ENCODE peak calls at places on chromosomes 2 and 18, in seven cellular contexts. J is IMR-90, E is mesendoderm, B is H1, W is trophoblast cell, C is H9, F is mesenchymal stem cell. Q is an unnamed sample.

GRCh38 chr2:216283038-216283900 is 89.0 kb downstream of the MARCHF4 start:
- DNase-seq in J (no peak), E (peak), B (peak), W (peak), C (peak), F (no peak), Q (no peak)

GRCh38 chr2:26462100-26462499 is 15.8 kb downstream of the OTOF start:
- DNase-seq in J (no peak), E (no peak), B (no peak), W (no peak), C (no peak), F (no peak), Q (no peak)

GRCh38 chr2:233519787-233520611 is 46.6 kb downstream of the USP40 start:
- DNase-seq in J (no peak), E (no peak), B (no peak), W (no peak), C (no peak), F (no peak), Q (no peak)

GRCh38 chr2:64807417-64807816 is 153.7 kb upstream of the SERTAD2 start:
- DNase-seq in J (peak), E (peak), B (no peak), W (peak), C (no peak), F (peak), Q (no peak)

GRCh38 chr2:8822218-8822617 is 15.2 kb downstream of the KIDINS220 start:
- DNase-seq in J (peak), E (no peak), B (no peak), W (peak), C (no peak), F (peak), Q (no peak)

GRCh38 chr2:166343467-166343866 is 32.3 kb downstream of the SCN9A start:
- DNase-seq in J (no peak), E (peak), B (no peak), W (no peak), C (peak), F (no peak), Q (no peak)

GRCh38 chr2:130798472-130799221 is 38.1 kb upstream of the ARHGEF4 start:
- DNase-seq in J (no peak), E (peak), B (no peak), W (no peak), C (peak), F (peak), Q (no peak)

GRCh38 chr18:12639990-12640880 is 17.7 kb downstream of the SPIRE1 start:
- DNase-seq in J (peak), E (peak), B (no peak), W (peak), C (no peak), F (peak), Q (no peak)

GRCh38 chr2:165280356-165280755 is 41.1 kb downstream of the SCN2A start:
- DNase-seq in J (no peak), E (no peak), B (no peak), W (peak), C (no peak), F (no peak), Q (no peak)

GRCh38 chr2:26052731-26053130 is 18.8 kb downstream of the RAB10 start:
- DNase-seq in J (no peak), E (no peak), B (no peak), W (no peak), C (no peak), F (no peak), Q (no peak)

GRCh38 chr2:237631029-237631785 is 3.8 kb downstream of the LRRFIP1 start:
- DNase-seq in J (no peak), E (no peak), B (no peak), W (no peak), C (no peak), F (no peak), Q (no peak)

GRCh38 chr2:207643892-207644291 is 18.7 kb upstream of the METTL21A start:
- DNase-seq in J (no peak), E (no peak), B (no peak), W (no peak), C (no peak), F (no peak), Q (no peak)

GRCh38 chr2:64400103-64400728 is 53.7 kb upstream of the LGALSL start:
- DNase-seq in J (no peak), E (peak), B (no peak), W (no peak), C (no peak), F (no peak), Q (no peak)

GRCh38 chr2:28545590-28546195 is 49.8 kb downstream of the PLB1 start:
- DNase-seq in J (no peak), E (no peak), B (no peak), W (no peak), C (no peak), F (no peak), Q (no peak)

GRCh38 chr2:133393881-133394280 is 174.4 kb downstream of the NCKAP5 start:
- DNase-seq in J (no peak), E (no peak), B (no peak), W (no peak), C (no peak), F (no peak), Q (no peak)

GRCh38 chr2:229921892-229922448 is at the start of gene TRIP12:
- DNase-seq in J (peak), E (peak), B (peak), W (peak), C (peak), F (peak), Q (peak)

GRCh38 chr2:48531141-48531648 is 1.2 kb downstream of the STON1 start:
- DNase-seq in J (peak), E (peak), B (no peak), W (no peak), C (no peak), F (peak), Q (peak)

GRCh38 chr2:45729753-45730512 is 78.5 kb downstream of the PRKCE start:
- DNase-seq in J (no peak), E (peak), B (no peak), W (peak), C (no peak), F (no peak), Q (no peak)

GRCh38 chr2:288743-289361 is 961 bp upstream of the ALKAL2 start:
- DNase-seq in J (no peak), E (peak), B (no peak), W (no peak), C (peak), F (peak), Q (no peak)

GRCh38 chr18:27185025-27185763 is at the start of gene CHST9:
- DNase-seq in J (no peak), E (peak), B (no peak), W (peak), C (peak), F (no peak), Q (peak)

GRCh38 chr2:19807866-19808265 is 93.9 kb downstream of the TTC32 start:
- DNase-seq in J (no peak), E (no peak), B (no peak), W (no peak), C (peak), F (no peak), Q (no peak)

GRCh38 chr2:180519276-180519675 is 461.1 kb upstream of the UBE2E3 start:
- DNase-seq in J (peak), E (peak), B (no peak), W (peak), C (no peak), F (peak), Q (no peak)

GRCh38 chr2:17059452-17059851 is 393.8 kb upstream of the CYRIA start:
- DNase-seq in J (no peak), E (no peak), B (no peak), W (no peak), C (no peak), F (no peak), Q (no peak)

GRCh38 chr2:169761970-169762292 is 28.3 kb downstream of the KLHL23 start:
- DNase-seq in J (no peak), E (no peak), B (no peak), W (no peak), C (no peak), F (no peak), Q (no peak)

GRCh38 chr2:100309973-100310719 is 12.2 kb downstream of the LONRF2 start:
- DNase-seq in J (no peak), E (no peak), B (no peak), W (no peak), C (no peak), F (no peak), Q (no peak)

GRCh38 chr2:39300044-39300820 is 56.5 kb upstream of the CDKL4 start:
- DNase-seq in J (no peak), E (no peak), B (no peak), W (no peak), C (no peak), F (no peak), Q (no peak)

GRCh38 chr2:54471221-54471711 is 15.1 kb downstream of the SPTBN1 start:
- DNase-seq in J (peak), E (no peak), B (no peak), W (peak), C (no peak), F (peak), Q (no peak)

GRCh38 chr2:80896576-80896975 is 592.0 kb upstream of the LRRTM1 start:
- DNase-seq in J (no peak), E (peak), B (no peak), W (no peak), C (peak), F (no peak), Q (no peak)

DNA sequence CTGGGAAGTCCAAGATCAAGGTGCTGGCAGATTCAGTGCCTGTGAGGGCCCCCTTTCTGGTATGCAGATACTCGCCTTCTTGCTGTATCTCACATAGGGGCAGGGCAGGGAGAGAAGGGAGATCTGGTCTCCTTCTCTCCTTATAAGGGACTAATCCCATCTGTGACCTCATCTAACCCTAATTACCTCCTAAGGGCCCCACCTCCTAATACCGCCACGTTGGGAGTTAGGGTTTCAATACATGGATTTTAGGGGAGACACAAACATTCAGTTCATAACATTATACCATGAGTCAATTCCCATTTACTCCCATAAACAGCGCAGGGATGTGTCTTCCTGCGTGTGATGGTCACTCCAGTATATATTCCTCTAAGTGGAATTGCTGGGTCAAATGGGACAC is 73.8 kb upstream of the TXNDC2 start:
- DNase-seq in J (no peak), E (peak), B (no peak), W (no peak), C (no peak), F (no peak), Q (no peak)
- H3K9ac ChIP-seq in J (no peak), E (no peak), B (no peak), W (no peak), C (no peak), F (no peak), Q (no peak)

GRCh38 chr2:184532541-184532940 is 65.8 kb upstream of the ZNF804A start:
- DNase-seq in J (no peak), E (no peak), B (no peak), W (no peak), C (no peak), F (no peak), Q (no peak)
- H3K4ac ChIP-seq in J (no peak), E (no peak), B (no peak), W (no peak), C (no peak), F (no peak), Q (no peak)

GRCh38 chr2:137944714-137945113 is 19.6 kb upstream of the HNMT start:
- DNase-seq in J (no peak), E (no peak), B (no peak), W (no peak), C (no peak), F (no peak), Q (no peak)

GRCh38 chr2:137947032-137947713 is 17.1 kb upstream of the HNMT start:
- DNase-seq in J (no peak), E (no peak), B (no peak), W (no peak), C (no peak), F (no peak), Q (no peak)

GRCh38 chr2:137943948-137944347 is 20.3 kb upstream of the HNMT start:
- DNase-seq in J (no peak), E (no peak), B (no peak), W (no peak), C (no peak), F (no peak), Q (no peak)

GRCh38 chr2:137946227-137946626 is 18.0 kb upstream of the HNMT start:
- DNase-seq in J (no peak), E (no peak), B (no peak), W (no peak), C (no peak), F (no peak), Q (no peak)

GRCh38 chr2:137945229-137945628 is 19.0 kb upstream of the HNMT start:
- DNase-seq in J (no peak), E (no peak), B (no peak), W (no peak), C (no peak), F (no peak), Q (no peak)
- H3K9ac ChIP-seq in J (no peak), E (no peak), B (no peak), W (no peak), C (no peak), F (no peak), Q (peak)

DNA sequence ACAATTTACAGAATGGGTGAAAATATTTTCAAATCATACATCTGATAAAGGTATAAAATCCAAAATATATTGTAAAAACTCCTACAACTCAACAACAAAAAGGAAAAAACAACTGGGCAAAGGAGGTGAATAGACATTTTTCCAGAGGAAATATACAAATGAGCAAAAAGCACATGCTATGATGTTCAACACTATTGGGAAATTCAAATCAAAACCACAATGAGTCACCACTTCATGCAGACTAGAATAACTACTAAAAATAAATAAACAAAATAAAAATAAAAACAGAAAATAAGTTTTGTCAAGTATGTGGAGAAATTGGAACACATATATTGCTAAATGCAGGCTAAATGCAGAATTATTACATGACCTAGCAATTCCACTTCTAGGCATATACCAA is 120.9 kb downstream of the FSIP2 start:
- DNase-seq in J (no peak), E (no peak), B (no peak), W (no peak), C (no peak), F (no peak), Q (no peak)
- H3K4ac ChIP-seq in J (no peak), E (no peak), B (no peak), W (no peak), C (no peak), F (no peak), Q (no peak)

DNA sequence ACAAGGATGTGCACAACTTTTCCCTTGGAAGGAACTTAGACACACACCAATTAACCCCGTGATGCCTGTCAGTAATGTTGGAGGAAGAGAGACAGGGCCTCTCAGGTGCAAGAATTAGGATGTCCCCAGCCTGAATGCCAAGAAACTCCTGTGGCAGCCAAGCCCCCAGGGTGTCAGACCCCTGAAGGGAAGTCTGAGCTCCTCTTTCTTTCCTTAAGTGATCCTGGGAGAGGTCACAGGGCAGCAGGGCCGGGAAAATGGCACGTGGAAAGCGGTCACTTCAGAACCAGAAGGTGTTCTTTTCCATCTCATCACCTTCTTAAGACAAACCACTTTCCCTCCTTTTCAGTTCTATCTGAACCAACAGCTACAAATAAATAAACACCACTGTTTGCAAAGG is 185.9 kb downstream of the ANAPC1 start:
- DNase-seq in J (no peak), E (no peak), B (no peak), W (no peak), C (no peak), F (no peak), Q (no peak)
- H3K9ac ChIP-seq in J (no peak), E (no peak), B (no peak), W (no peak), C (no peak), F (no peak), Q (no peak)

Q was measured in neuronal stem cell.